ENCODE peak calls at places on chromosomes 13 and 19, in five cellular contexts. I, J, E, W and T are unnamed samples.

GRCh38 chr19:32988724-32989123 is 16.7 kb downstream of the FAAP24 start:
- DNase-seq in W (no peak), J (no peak), E (no peak), I (no peak), T (no peak)

GRCh38 chr19:43148233-43148632 is 38.1 kb downstream of the PSG5 start:
- DNase-seq in E (no peak), I (peak), J (peak), W (peak), T (peak)

GRCh38 chr13:28204690-28205443 is 66.5 kb downstream of the PAN3 start:
- DNase-seq in I (no peak), J (no peak), W (no peak), E (no peak), T (no peak)

GRCh38 chr13:48576448-48576993 is 43.6 kb upstream of the RCBTB2 start:
- DNase-seq in E (no peak), J (no peak), W (no peak), I (no peak), T (no peak)

GRCh38 chr13:51130348-51130747 is 19.3 kb upstream of the C13orf42 start:
- DNase-seq in J (no peak), E (peak), I (no peak), W (no peak), T (no peak)

GRCh38 chr13:33257786-33258185 is 27.8 kb downstream of the STARD13 start:
- DNase-seq in I (no peak), J (no peak), E (no peak), W (no peak), T (no peak)

GRCh38 chr19:45616709-45617027 is 14.7 kb upstream of the GPR4 start:
- DNase-seq in J (no peak), I (no peak), W (no peak), E (peak), T (no peak)

GRCh38 chr13:82758056-82758455 is 1124.2 kb downstream of the SLITRK1 start:
- DNase-seq in I (no peak), J (peak), E (peak), W (peak), T (no peak)

GRCh38 chr13:113548171-113548641 is 36.3 kb upstream of the TFDP1 start:
- DNase-seq in E (no peak), I (no peak), J (peak), W (no peak), T (no peak)

GRCh38 chr13:27634231-27634630 is 12.5 kb downstream of the POLR1D start:
- DNase-seq in E (no peak), W (no peak), J (no peak), I (no peak), T (no peak)

GRCh38 chr13:41107104-41107571 is 25.5 kb downstream of the KBTBD6 start:
- DNase-seq in W (no peak), E (peak), J (no peak), I (no peak), T (no peak)

GRCh38 chr19:54145541-54146158 is 8.1 kb downstream of the CNOT3 start:
- DNase-seq in J (no peak), E (no peak), W (no peak), I (no peak), T (no peak)

GRCh38 chr19:30078381-30078910 is 136.4 kb downstream of the URI1 start:
- DNase-seq in E (no peak), W (no peak), I (no peak), J (no peak), T (no peak)

GRCh38 chr19:12611361-12611699 is 610 bp downstream of the ZNF791 start:
- DNase-seq in W (peak), I (peak), J (peak), E (peak), T (peak)

GRCh38 chr19:50772408-50773311 is 2.4 kb downstream of the GPR32 start:
- DNase-seq in E (peak), I (no peak), J (peak), W (peak), T (no peak)

GRCh38 chr13:97539651-97540230 is 105.8 kb downstream of the RAP2A start:
- DNase-seq in J (peak), W (peak), I (peak), E (no peak), T (peak)

GRCh38 chr13:47592256-47592655 is 408.8 kb downstream of the SUCLA2 start:
- DNase-seq in I (no peak), J (no peak), W (no peak), E (no peak), T (no peak)

GRCh38 chr19:52638601-52639000 is 446 bp upstream of the ZNF83 start:
- DNase-seq in W (peak), J (peak), E (peak), I (no peak), T (no peak)

GRCh38 chr19:42293539-42293938 is 8.4 kb upstream of the PRR19 start:
- DNase-seq in J (no peak), I (no peak), W (no peak), E (peak), T (no peak)

GRCh38 chr13:91516799-91517198 is 118.4 kb downstream of the GPC5 start:
- DNase-seq in J (no peak), E (no peak), I (no peak), W (no peak), T (no peak)

GRCh38 chr19:6536138-6536671 is 5.4 kb downstream of the TNFSF9 start:
- DNase-seq in J (peak), E (peak), I (no peak), W (no peak), T (no peak)

GRCh38 chr19:34332027-34332786 is 32.8 kb upstream of the GPI start:
- DNase-seq in J (no peak), E (no peak), W (peak), I (no peak), T (no peak)

GRCh38 chr19:49857834-49858590 is 7.1 kb downstream of the PTOV1 start:
- DNase-seq in W (no peak), J (no peak), I (no peak), E (no peak), T (no peak)

GRCh38 chr19:17234911-17235617 is 9.0 kb downstream of the OCEL1 start:
- DNase-seq in W (peak), I (peak), E (peak), J (peak), T (no peak)

GRCh38 chr13:30679483-30680330 is 55.6 kb upstream of the ALOX5AP start:
- DNase-seq in W (peak), I (peak), E (peak), J (peak), T (no peak)

GRCh38 chr19:27964165-27964564 is 1248.8 kb downstream of the UQCRFS1 start:
- DNase-seq in E (no peak), W (no peak), J (peak), I (no peak), T (peak)

GRCh38 chr13:46278474-46278873 is 66.7 kb downstream of the LRRC63 start:
- DNase-seq in J (no peak), E (peak), I (no peak), W (no peak), T (no peak)

GRCh38 chr19:49210901-49211451 is 53.4 kb downstream of the TRPM4 start:
- DNase-seq in I (no peak), J (no peak), E (peak), W (no peak), T (no peak)

GRCh38 chr13:23455401-23456185 is 22.1 kb upstream of the SACS start:
- DNase-seq in W (no peak), J (no peak), I (peak), E (no peak), T (no peak)

GRCh38 chr19:51927859-51928258 is 587 bp downstream of the ZNF613 start:
- DNase-seq in W (no peak), E (no peak), I (no peak), J (no peak), T (no peak)

GRCh38 chr13:62357887-62358645 is 942.4 kb upstream of the PCDH20 start:
- DNase-seq in W (peak), J (peak), E (peak), I (peak), T (peak)

GRCh38 chr13:64925727-64926126 is 2304.4 kb downstream of the PCDH9 start:
- DNase-seq in E (no peak), W (no peak), J (no peak), I (no peak), T (no peak)

GRCh38 chr13:64928704-64929499 is 2301.2 kb downstream of the PCDH9 start:
- DNase-seq in I (peak), E (no peak), W (peak), J (peak), T (no peak)

GRCh38 chr13:64924401-64924800 is 2305.7 kb downstream of the PCDH9 start:
- DNase-seq in J (no peak), W (no peak), E (no peak), I (no peak), T (no peak)

GRCh38 chr13:64930636-64931035 is 2299.5 kb downstream of the PCDH9 start:
- DNase-seq in I (no peak), E (no peak), W (no peak), J (no peak), T (no peak)

GRCh38 chr13:64925284-64925683 is 2304.9 kb downstream of the PCDH9 start:
- DNase-seq in J (no peak), E (peak), W (peak), I (peak), T (no peak)
- TF ChIP-seq CTCF in J (no peak), E (no peak), W (no peak), I (no peak), T (no peak)

GRCh38 chr19:3831601-3832000 is 37.2 kb downstream of the ZFR2 start:
- DNase-seq in I (no peak), E (no peak), J (no peak), W (no peak), T (no peak)
- TF ChIP-seq CTCF in I (no peak), E (no peak), J (no peak), W (no peak), T (no peak)

GRCh38 chr19:35911790-35912189 is 3.7 kb upstream of the TYROBP start:
- DNase-seq in I (no peak), W (peak), J (no peak), E (no peak), T (no peak)
- TF ChIP-seq CTCF in I (no peak), W (no peak), J (no peak), E (no peak), T (no peak)

GRCh38 chr19:2230807-2231533 is 5.2 kb downstream of the PLEKHJ1 start:
- DNase-seq in W (no peak), E (no peak), I (peak), J (no peak), T (no peak)

GRCh38 chr19:2230029-2230531 is 6.0 kb downstream of the PLEKHJ1 start:
- DNase-seq in W (no peak), I (no peak), J (no peak), E (no peak), T (no peak)

GRCh38 chr19:2233601-2234280 is 2.4 kb downstream of the PLEKHJ1 start:
- DNase-seq in E (no peak), J (no peak), I (no peak), W (no peak), T (no peak)

GRCh38 chr19:2232286-2233151 is 3.6 kb downstream of the PLEKHJ1 start:
- DNase-seq in W (no peak), E (no peak), J (no peak), I (no peak), T (no peak)

GRCh38 chr19:2231621-2232221 is 4.4 kb downstream of the PLEKHJ1 start:
- DNase-seq in J (no peak), I (no peak), W (no peak), E (no peak), T (no peak)
- TF ChIP-seq CTCF in J (no peak), I (no peak), W (no peak), E (peak), T (peak)

DNA sequence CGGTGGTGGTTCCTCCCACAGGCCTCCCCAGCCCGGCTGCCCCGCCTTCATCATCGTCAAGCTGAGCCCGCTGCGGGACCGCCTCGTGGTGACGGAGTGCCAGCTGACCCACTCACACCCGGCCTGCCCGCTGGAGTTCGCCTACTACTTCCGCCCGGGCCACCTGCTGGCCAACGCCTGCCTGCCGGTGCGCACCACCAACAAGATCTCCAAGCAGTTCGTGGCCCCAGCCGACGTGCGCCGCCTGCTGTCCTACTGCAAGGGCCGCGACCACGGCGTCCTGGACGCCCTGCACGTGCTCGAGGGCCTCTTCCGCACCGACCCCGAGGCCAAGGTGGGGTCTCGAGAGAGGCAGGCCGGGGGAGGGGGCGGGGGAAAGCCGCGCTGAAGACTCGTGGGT is 12.0 kb downstream of the ZSWIM9 start:
- DNase-seq in J (no peak), E (peak), I (no peak), W (no peak), T (no peak)
- TF ChIP-seq CTCF in J (no peak), E (peak), I (no peak), W (no peak), T (no peak)

GRCh38 chr13:103140001-103140671 is 73.9 kb upstream of the SLC10A2 start:
- DNase-seq in J (peak), I (peak), W (no peak), E (peak), T (no peak)
- TF ChIP-seq CTCF in J (peak), I (peak), W (no peak), E (peak), T (peak)

GRCh38 chr13:94661396-94661795 is 50.9 kb downstream of the SOX21 start:
- DNase-seq in W (no peak), I (no peak), J (no peak), E (no peak), T (no peak)

GRCh38 chr13:94657167-94657566 is 55.2 kb downstream of the SOX21 start:
- DNase-seq in J (peak), E (no peak), I (peak), W (peak), T (no peak)

GRCh38 chr13:94662274-94662945 is 49.9 kb downstream of the SOX21 start:
- DNase-seq in E (no peak), I (peak), J (no peak), W (no peak), T (no peak)

GRCh38 chr13:94658926-94659649 is 53.3 kb downstream of the SOX21 start:
- DNase-seq in E (peak), I (no peak), W (no peak), J (peak), T (no peak)

GRCh38 chr13:94660695-94661324 is 51.5 kb downstream of the SOX21 start:
- DNase-seq in I (peak), J (peak), W (peak), E (peak), T (no peak)
- TF ChIP-seq CTCF in I (peak), J (peak), W (peak), E (peak), T (peak)

GRCh38 chr13:87923713-87924112 is 252.5 kb downstream of the SLITRK5 start:
- DNase-seq in E (no peak), I (no peak), W (no peak), J (no peak), T (no peak)
- TF ChIP-seq CTCF in E (no peak), I (no peak), W (no peak), J (no peak), T (no peak)

GRCh38 chr19:38306236-38306635 is 2.2 kb downstream of the C19orf33 start:
- DNase-seq in W (no peak), I (no peak), E (no peak), J (no peak), T (no peak)

GRCh38 chr19:38308006-38308766 is 4.1 kb downstream of the C19orf33 start:
- DNase-seq in I (no peak), J (no peak), W (no peak), E (no peak), T (no peak)

GRCh38 chr19:38307597-38307996 is 3.5 kb downstream of the C19orf33 start:
- DNase-seq in J (no peak), I (no peak), W (no peak), E (no peak), T (no peak)

GRCh38 chr19:38308926-38309614 is 5.0 kb downstream of the C19orf33 start:
- DNase-seq in W (no peak), I (no peak), J (no peak), E (no peak), T (no peak)

GRCh38 chr19:38307076-38307475 is 3.0 kb downstream of the C19orf33 start:
- DNase-seq in W (no peak), J (no peak), I (no peak), E (no peak), T (no peak)
- TF ChIP-seq CTCF in W (no peak), J (no peak), I (no peak), E (no peak), T (no peak)